ENCODE peak calls at places on chromosomes 2 and 18, in four cellular contexts. One of them, this sample, is unnamed. For H3K4me1, the result is how much of the 10 kb centered on the place peaks cover.

GRCh38 chr2:95384854-95385569 is 17.5 kb upstream of the FAHD2A start:
- DNase-seq in left lung: no peak
- DNase-seq in left ventricle myocardium inferior: peak
- DNase-seq in GM23338: peak
- DNase-seq in this sample: no peak

GRCh38 chr2:155645771-155646170 is 686.8 kb downstream of the NR4A2 start:
- DNase-seq in left ventricle myocardium inferior: no peak
- DNase-seq in left lung: no peak
- DNase-seq in GM23338: no peak
- DNase-seq in this sample: no peak

GRCh38 chr2:127590386-127591190 is 55.1 kb downstream of the MYO7B start:
- DNase-seq in left lung: no peak
- DNase-seq in GM23338: no peak
- DNase-seq in left ventricle myocardium inferior: no peak
- DNase-seq in this sample: no peak

GRCh38 chr2:168686485-168687191 is 115.8 kb upstream of the NOSTRIN start:
- DNase-seq in left ventricle myocardium inferior: no peak
- DNase-seq in GM23338: no peak
- DNase-seq in left lung: no peak
- DNase-seq in this sample: no peak

GRCh38 chr2:96116424-96116878 is at the start of gene ADRA2B:
- DNase-seq in left lung: peak
- DNase-seq in left ventricle myocardium inferior: peak
- DNase-seq in GM23338: peak
- DNase-seq in this sample: peak

GRCh38 chr2:27099334-27099955 is 12.9 kb downstream of the KHK start:
- DNase-seq in left ventricle myocardium inferior: no peak
- DNase-seq in left lung: no peak
- DNase-seq in GM23338: no peak
- DNase-seq in this sample: no peak

GRCh38 chr2:173159794-173160463 is 84.3 kb downstream of the MAP3K20 start:
- DNase-seq in left lung: peak
- DNase-seq in GM23338: peak
- DNase-seq in left ventricle myocardium inferior: peak
- DNase-seq in this sample: peak

GRCh38 chr18:3994061-3994687 is 460.9 kb downstream of the DLGAP1 start:
- DNase-seq in left lung: no peak
- DNase-seq in left ventricle myocardium inferior: no peak
- DNase-seq in GM23338: no peak
- DNase-seq in this sample: no peak

GRCh38 chr2:45134726-45135125 is 125.5 kb upstream of the SIX2 start:
- DNase-seq in GM23338: no peak
- DNase-seq in left ventricle myocardium inferior: no peak
- DNase-seq in left lung: no peak
- DNase-seq in this sample: no peak

GRCh38 chr18:35756506-35757117 is 175.1 kb downstream of the GALNT1 start:
- DNase-seq in left lung: no peak
- DNase-seq in left ventricle myocardium inferior: no peak
- DNase-seq in GM23338: peak
- DNase-seq in this sample: no peak

GRCh38 chr2:20667531-20668401 is 822 bp downstream of the GDF7 start:
- DNase-seq in left ventricle myocardium inferior: no peak
- DNase-seq in GM23338: peak
- DNase-seq in left lung: no peak
- DNase-seq in this sample: peak

GRCh38 chr2:40302751-40303150 is 149.1 kb downstream of the SLC8A1 start:
- DNase-seq in left lung: no peak
- DNase-seq in left ventricle myocardium inferior: no peak
- DNase-seq in GM23338: no peak
- DNase-seq in this sample: no peak

GRCh38 chr2:18483896-18484295 is 76.6 kb downstream of the RDH14 start:
- DNase-seq in GM23338: no peak
- DNase-seq in left ventricle myocardium inferior: no peak
- DNase-seq in left lung: no peak
- DNase-seq in this sample: no peak

GRCh38 chr2:215654177-215654850 is 218.4 kb upstream of the FN1 start:
- DNase-seq in left ventricle myocardium inferior: no peak
- DNase-seq in left lung: no peak
- DNase-seq in GM23338: no peak
- DNase-seq in this sample: no peak

GRCh38 chr2:179107737-179108136 is 57.8 kb upstream of the CCDC141 start:
- DNase-seq in GM23338: no peak
- DNase-seq in left lung: no peak
- DNase-seq in left ventricle myocardium inferior: no peak
- DNase-seq in this sample: no peak

GRCh38 chr2:102030502-102030854 is 38.7 kb downstream of the IL1R2 start:
- DNase-seq in GM23338: no peak
- DNase-seq in left lung: no peak
- DNase-seq in left ventricle myocardium inferior: no peak
- DNase-seq in this sample: no peak

GRCh38 chr2:226475650-226476049 is 324.0 kb downstream of the IRS1 start:
- DNase-seq in left ventricle myocardium inferior: no peak
- DNase-seq in left lung: no peak
- DNase-seq in GM23338: peak
- DNase-seq in this sample: no peak

DNA sequence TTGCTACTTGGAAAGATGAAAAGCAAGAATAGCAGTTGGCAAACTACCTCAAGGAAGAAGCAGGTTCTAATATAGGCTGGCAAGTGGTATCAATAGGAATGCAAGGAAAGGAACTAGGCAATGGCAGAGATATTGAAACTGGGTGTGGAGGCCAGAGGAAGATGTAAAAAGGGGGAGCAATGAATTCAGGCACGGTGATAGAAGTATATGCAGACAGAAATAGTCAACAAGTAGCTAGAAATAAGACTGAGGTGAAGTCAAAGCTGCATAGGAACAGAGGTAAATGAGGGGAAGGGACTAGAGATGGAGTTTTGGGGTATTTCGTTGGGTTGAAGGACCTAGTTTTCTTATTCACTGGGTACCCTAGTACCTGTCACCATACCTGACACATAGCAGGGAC is 4.1 kb downstream of the PCBP1 start:
- DNase-seq in left ventricle myocardium inferior: no peak
- DNase-seq in left lung: no peak
- DNase-seq in GM23338: no peak
- DNase-seq in this sample: no peak
- H3K4me1 ChIP-seq in left ventricle myocardium inferior: half or more
- H3K4me1 ChIP-seq in left lung: half or more
- H3K4me1 ChIP-seq in GM23338: under half
- H3K4me1 ChIP-seq in this sample: under half

DNA sequence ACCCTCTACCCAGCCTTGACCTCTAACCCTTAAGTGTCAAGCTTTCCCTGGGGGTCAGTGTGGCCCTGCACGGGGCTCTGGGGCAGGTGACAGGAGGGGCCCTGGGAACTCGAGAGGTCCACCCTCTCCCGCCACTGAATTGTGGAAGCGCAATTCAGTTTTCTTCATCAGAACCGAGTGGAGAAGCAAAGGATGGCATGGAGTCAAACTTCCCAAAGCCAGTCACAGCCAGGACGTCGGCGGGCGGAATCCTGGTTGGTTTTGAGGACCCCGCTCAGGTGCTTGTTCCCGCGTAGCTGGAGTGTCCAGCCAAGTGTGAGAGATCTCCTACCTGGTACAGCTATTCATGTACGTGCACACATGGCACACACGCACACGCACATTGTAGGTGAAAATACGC is 62.0 kb downstream of the MBP start:
- DNase-seq in GM23338: no peak
- DNase-seq in left lung: no peak
- DNase-seq in left ventricle myocardium inferior: no peak
- DNase-seq in this sample: no peak
- H3K4me1 ChIP-seq in GM23338: under half
- H3K4me1 ChIP-seq in left lung: half or more
- H3K4me1 ChIP-seq in left ventricle myocardium inferior: half or more
- H3K4me1 ChIP-seq in this sample: half or more

DNA sequence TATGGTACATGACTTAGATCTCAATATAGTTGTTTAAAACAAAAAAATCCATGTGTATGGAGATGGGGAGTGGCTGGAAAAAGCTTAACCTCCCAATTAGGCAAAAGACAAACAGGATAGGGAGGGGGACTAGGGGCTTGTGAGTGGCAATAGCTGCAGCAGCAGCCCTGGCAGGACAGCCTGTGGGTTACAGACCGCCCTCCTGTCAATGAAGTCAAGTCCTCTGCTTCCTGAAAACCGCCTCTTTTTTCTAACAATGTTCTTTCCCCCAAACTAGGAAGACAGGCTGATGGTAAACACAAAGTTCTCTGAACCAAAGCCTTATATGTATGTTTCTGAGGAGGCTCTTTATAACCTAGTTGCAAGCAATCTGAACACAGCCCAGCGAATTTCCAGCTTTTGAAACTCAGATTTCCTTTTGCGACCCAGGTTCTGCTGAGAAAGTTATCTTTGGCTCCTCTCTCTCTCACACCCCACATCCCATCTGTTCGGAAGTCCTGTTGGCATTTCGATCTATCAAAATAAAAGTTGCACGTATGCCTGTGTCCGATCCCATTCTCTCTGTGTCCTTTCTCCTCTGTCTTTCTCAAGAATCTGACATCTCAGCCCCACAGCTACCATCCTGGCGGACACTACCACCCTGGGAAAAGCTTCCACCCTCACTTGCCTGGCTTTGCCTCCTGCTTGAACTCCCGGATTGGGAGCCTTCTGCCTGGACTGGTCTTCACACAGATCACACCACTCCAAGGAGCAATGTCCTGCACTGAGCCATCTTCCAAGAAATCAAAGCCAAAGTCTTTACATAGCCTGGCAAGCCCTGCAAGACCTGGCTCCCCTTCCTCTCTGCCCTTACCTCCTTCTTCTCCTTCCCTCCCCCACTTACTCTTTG is 10.1 kb downstream of the ATP8B1 start:
- DNase-seq in left ventricle myocardium inferior: no peak
- DNase-seq in GM23338: no peak
- DNase-seq in left lung: no peak
- DNase-seq in this sample: no peak
- H3K4me1 ChIP-seq in left ventricle myocardium inferior: half or more
- H3K4me1 ChIP-seq in GM23338: under half
- H3K4me1 ChIP-seq in left lung: under half
- H3K4me1 ChIP-seq in this sample: under half

GRCh38 chr2:192218347-192218746 is 23.6 kb upstream of the TMEFF2 start:
- DNase-seq in left ventricle myocardium inferior: no peak
- DNase-seq in GM23338: peak
- DNase-seq in left lung: no peak
- DNase-seq in this sample: no peak

GRCh38 chr2:192215096-192215877 is 20.6 kb upstream of the TMEFF2 start:
- DNase-seq in left ventricle myocardium inferior: no peak
- DNase-seq in GM23338: no peak
- DNase-seq in left lung: no peak
- DNase-seq in this sample: no peak

GRCh38 chr2:192216336-192216735 is 21.6 kb upstream of the TMEFF2 start:
- DNase-seq in left lung: no peak
- DNase-seq in left ventricle myocardium inferior: no peak
- DNase-seq in GM23338: no peak
- DNase-seq in this sample: no peak

GRCh38 chr2:192218970-192219369 is 24.2 kb upstream of the TMEFF2 start:
- DNase-seq in left lung: no peak
- DNase-seq in left ventricle myocardium inferior: no peak
- DNase-seq in GM23338: no peak
- DNase-seq in this sample: no peak
- H3K4me1 ChIP-seq in left lung: under half
- H3K4me1 ChIP-seq in left ventricle myocardium inferior: under half
- H3K4me1 ChIP-seq in GM23338: under half
- H3K4me1 ChIP-seq in this sample: under half

GRCh38 chr2:203811491-203812221 is 55.9 kb upstream of the CTLA4 start:
- DNase-seq in left lung: peak
- DNase-seq in GM23338: no peak
- DNase-seq in left ventricle myocardium inferior: peak
- DNase-seq in this sample: peak

GRCh38 chr2:203812294-203813221 is 55.0 kb upstream of the CTLA4 start:
- DNase-seq in left lung: no peak
- DNase-seq in left ventricle myocardium inferior: no peak
- DNase-seq in GM23338: no peak
- DNase-seq in this sample: no peak

GRCh38 chr2:203814661-203815540 is 52.7 kb upstream of the CTLA4 start:
- DNase-seq in left lung: peak
- DNase-seq in GM23338: peak
- DNase-seq in left ventricle myocardium inferior: peak
- DNase-seq in this sample: peak

GRCh38 chr2:203815541-203815898 is 52.1 kb upstream of the CTLA4 start:
- DNase-seq in left lung: no peak
- DNase-seq in GM23338: no peak
- DNase-seq in left ventricle myocardium inferior: no peak
- DNase-seq in this sample: no peak

DNA sequence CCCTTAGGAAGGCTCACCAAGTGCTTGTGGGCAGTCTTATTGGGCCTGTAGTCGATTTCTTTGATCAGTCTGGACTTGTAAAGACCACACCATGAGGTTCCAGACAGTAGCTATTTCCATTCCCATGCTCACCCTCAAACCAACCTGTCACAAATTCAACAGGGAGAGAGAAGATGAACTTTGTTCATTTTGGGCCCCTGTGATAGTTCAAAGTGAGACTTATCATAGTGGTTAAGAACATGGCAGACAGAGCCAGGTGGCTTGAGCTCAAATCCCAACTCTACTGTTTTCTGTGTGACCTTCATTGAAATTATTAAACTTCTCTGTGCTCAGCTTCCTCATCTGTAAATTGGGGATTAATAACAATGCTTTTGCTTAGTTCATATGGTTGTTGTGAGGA is 53.9 kb upstream of the CTLA4 start:
- DNase-seq in GM23338: no peak
- DNase-seq in left ventricle myocardium inferior: no peak
- DNase-seq in left lung: no peak
- DNase-seq in this sample: no peak
- H3K4me1 ChIP-seq in GM23338: under half
- H3K4me1 ChIP-seq in left ventricle myocardium inferior: under half
- H3K4me1 ChIP-seq in left lung: under half
- H3K4me1 ChIP-seq in this sample: under half

DNA sequence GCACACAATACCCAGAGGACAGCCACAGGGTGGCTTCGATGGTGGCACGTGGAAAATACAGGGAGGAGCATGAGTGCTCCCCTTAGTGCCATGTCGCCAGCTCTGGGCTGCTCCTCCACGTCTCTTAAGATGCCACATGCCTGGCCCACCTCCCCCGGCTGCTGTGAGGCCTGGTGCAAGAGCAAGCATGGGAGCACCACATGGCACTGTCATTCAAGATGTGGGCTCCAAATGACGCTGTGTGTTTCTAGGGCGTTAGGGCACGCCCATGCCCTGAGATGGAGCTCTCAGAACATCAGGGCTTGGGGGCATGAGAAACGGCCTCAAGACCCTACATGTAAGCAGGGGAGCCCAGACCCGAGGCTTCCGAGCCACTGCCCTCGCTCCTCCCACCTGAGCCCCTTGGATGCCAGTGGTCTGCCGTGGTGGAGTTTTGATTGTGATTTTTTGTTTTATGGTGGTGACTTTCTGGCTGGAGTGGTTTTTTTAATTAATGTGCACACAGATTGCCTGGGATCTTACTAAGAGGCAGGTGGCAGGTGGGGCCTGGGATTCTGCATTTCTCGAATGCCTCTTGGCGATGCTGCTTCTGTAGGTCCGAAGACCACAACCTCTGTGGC is 239.3 kb downstream of the GBX2 start:
- DNase-seq in left ventricle myocardium inferior: no peak
- DNase-seq in left lung: no peak
- DNase-seq in GM23338: no peak
- DNase-seq in this sample: no peak
- H3K4me1 ChIP-seq in left ventricle myocardium inferior: under half
- H3K4me1 ChIP-seq in left lung: under half
- H3K4me1 ChIP-seq in GM23338: under half
- H3K4me1 ChIP-seq in this sample: under half